ENCODE peak calls at places on chromosomes 11 and 22, in six cellular contexts. G is cardiac muscle cell, Q is fibroblast of villous mesenchyme, L is neural progenitor cell, H is astrocyte of the spinal cord, Y is kidney. B is an unnamed sample.

GRCh38 chr22:38267086-38267485 is 5.7 kb downstream of the TMEM184B start:
- DNase-seq in H (peak; percentile 45), G (peak; percentile 71), Q (peak; percentile 74), Y (no peak), L (no peak), B (no peak)

GRCh38 chr11:27310710-27311109 is 52.3 kb downstream of the CCDC34 start:
- DNase-seq in H (peak; percentile 73), L (no peak), G (no peak), Y (no peak), Q (no peak), B (no peak)

GRCh38 chr22:38317995-38318715 is 922 bp upstream of the CSNK1E start:
- DNase-seq in G (peak; percentile 88), Q (peak; percentile 95), H (peak; percentile 94), Y (peak; percentile 87), L (peak; percentile 34), B (peak; percentile 91)

GRCh38 chr11:36258730-36259360 is 30.4 kb downstream of the COMMD9 start:
- DNase-seq in L (peak; percentile 84), Y (no peak), H (peak; percentile 68), G (peak; percentile 89), Q (peak; percentile 84), B (peak; percentile 81)

GRCh38 chr22:42419328-42419881 is 12.8 kb downstream of the NFAM1 start:
- DNase-seq in Y (peak; percentile 92), L (no peak), G (no peak), Q (no peak), H (no peak), B (no peak)

GRCh38 chr11:78188012-78188808 is at the start of gene KCTD21:
- DNase-seq in G (peak; percentile 98), H (peak; percentile 97), Y (peak; percentile 99), L (peak; percentile 99), Q (peak; percentile 97), B (peak; percentile 95)

GRCh38 chr22:19105867-19106802 is 16.1 kb downstream of the DGCR2 start:
- DNase-seq in Q (no peak), H (no peak), G (no peak), L (peak; percentile 47), Y (no peak), B (no peak)

GRCh38 chr11:17873571-17873970 is 139.0 kb downstream of the KCNC1 start:
- DNase-seq in Q (no peak), Y (no peak), H (no peak), G (no peak), L (peak; percentile 45), B (no peak)

GRCh38 chr11:102085864-102086551 is 24.2 kb upstream of the YAP1 start:
- DNase-seq in Y (no peak), L (no peak), Q (peak; percentile 18), G (no peak), H (peak; percentile 38), B (no peak)

GRCh38 chr11:24588075-24588474 is 91.2 kb downstream of the LUZP2 start:
- DNase-seq in L (no peak), G (peak; percentile 17), H (peak; percentile 71), Q (no peak), Y (no peak), B (no peak)

GRCh38 chr11:48307760-48308386 is 1.9 kb downstream of the OR4S1 start:
- DNase-seq in G (peak; percentile 49), Q (peak; percentile 34), H (peak; percentile 7), Y (no peak), L (peak; percentile 39), B (peak; percentile 54)

GRCh38 chr11:120516461-120517389 is 5.2 kb downstream of the GRIK4 start:
- DNase-seq in Q (no peak), L (peak; percentile 36), H (no peak), Y (no peak), G (no peak), B (no peak)

GRCh38 chr22:35140879-35141745 is 75.2 kb downstream of the ISX start:
- DNase-seq in H (no peak), G (no peak), Q (no peak), Y (no peak), L (peak; percentile 67), B (no peak)

GRCh38 chr11:118295834-118296454 is 8.6 kb upstream of the CD3E start:
- DNase-seq in Y (no peak), G (peak; percentile 41), H (peak; percentile 6), L (peak; percentile 40), Q (peak; percentile 27), B (peak; percentile 12)

GRCh38 chr22:38718414-38718813 is 12.7 kb downstream of the GTPBP1 start:
- DNase-seq in Q (peak; percentile 83), Y (peak; percentile 85), H (peak; percentile 65), L (peak; percentile 41), G (peak; percentile 80), B (peak; percentile 78)

GRCh38 chr11:41245184-41245583 is 214.3 kb downstream of the LRRC4C start:
- DNase-seq in Y (peak; percentile 46), G (no peak), Q (no peak), H (no peak), L (no peak), B (no peak)

GRCh38 chr22:39773976-39774539 is 119.5 kb downstream of the ENTHD1 start:
- DNase-seq in H (no peak), Q (peak; percentile 16), L (no peak), Y (no peak), G (peak; percentile 1), B (no peak)

GRCh38 chr11:12838463-12839120 is 164.4 kb downstream of the TEAD1 start:
- DNase-seq in H (no peak), Q (peak; percentile 91), L (no peak), Y (no peak), G (peak; percentile 61), B (peak; percentile 90)

GRCh38 chr22:17369553-17370035 is 334 bp downstream of the CECR2 start:
- DNase-seq in Q (no peak), L (peak; percentile 88), G (peak; percentile 60), Y (peak; percentile 74), H (no peak), B (no peak)

GRCh38 chr22:17370766-17371181 is 1.5 kb downstream of the CECR2 start:
- DNase-seq in Q (no peak), H (no peak), L (no peak), G (no peak), Y (no peak), B (no peak)

GRCh38 chr22:17370036-17370765 is 941 bp downstream of the CECR2 start:
- DNase-seq in Y (peak; percentile 76), L (peak; percentile 76), Q (no peak), G (peak; percentile 20), H (no peak), B (no peak)

GRCh38 chr22:17373839-17374238 is 4.6 kb downstream of the CECR2 start:
- DNase-seq in Y (no peak), G (no peak), H (no peak), Q (no peak), L (no peak), B (no peak)

DNA sequence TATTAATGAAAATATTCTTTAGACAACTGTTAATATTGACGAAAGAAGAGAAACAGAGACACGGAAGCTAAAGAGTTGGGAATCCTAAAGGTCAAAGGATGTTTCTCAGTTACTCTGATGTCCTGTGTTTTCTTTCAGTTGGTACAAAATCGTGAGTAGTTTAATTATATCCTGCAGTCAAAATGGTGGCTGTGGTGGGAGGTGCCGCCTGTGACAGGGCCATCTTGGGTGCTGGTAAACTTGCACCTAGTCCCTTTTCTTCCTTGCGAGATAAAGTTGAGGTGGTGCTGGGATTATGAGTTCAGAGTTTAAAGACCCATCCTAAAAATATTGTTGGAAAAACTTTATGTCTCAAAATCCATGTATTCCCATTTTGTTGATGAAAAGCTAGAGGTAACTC is 2.2 kb downstream of the CECR2 start:
- DNase-seq in H (no peak), Q (no peak), Y (no peak), G (no peak), L (no peak), B (no peak)
- H3K4me3 ChIP-seq in H (no peak overlapping the region), Q (no peak overlapping the region), Y (peak overlapping the region; percentile 65), G (peak overlapping the region; percentile 74), L (peak overlapping the region; percentile 100), B (no peak overlapping the region)

DNA sequence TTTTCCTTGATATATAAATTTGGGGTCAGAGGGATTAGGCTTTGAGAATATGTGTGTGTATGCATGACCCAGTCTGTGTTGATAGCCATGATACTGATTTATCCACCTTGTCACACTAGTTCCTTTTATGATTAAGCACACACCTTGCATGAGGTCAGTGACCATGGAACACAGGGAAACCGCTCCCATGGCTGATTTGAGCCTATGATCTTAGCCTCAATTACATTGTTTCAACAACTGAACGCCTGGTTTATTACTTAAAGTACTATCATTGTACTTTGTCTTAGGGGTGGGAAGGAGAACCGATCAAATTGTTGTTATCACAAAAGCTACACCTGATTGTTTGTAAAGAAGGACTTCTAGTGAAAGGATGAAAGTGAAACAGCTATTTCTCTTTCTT is 70.7 kb downstream of the ARFGAP2 start:
- DNase-seq in Q (no peak), L (no peak), Y (no peak), H (no peak), G (no peak), B (no peak)
- TF ChIP-seq CTCF in Q (no peak), L (no peak), Y (no peak), H (no peak), G (no peak), B (no peak)

DNA sequence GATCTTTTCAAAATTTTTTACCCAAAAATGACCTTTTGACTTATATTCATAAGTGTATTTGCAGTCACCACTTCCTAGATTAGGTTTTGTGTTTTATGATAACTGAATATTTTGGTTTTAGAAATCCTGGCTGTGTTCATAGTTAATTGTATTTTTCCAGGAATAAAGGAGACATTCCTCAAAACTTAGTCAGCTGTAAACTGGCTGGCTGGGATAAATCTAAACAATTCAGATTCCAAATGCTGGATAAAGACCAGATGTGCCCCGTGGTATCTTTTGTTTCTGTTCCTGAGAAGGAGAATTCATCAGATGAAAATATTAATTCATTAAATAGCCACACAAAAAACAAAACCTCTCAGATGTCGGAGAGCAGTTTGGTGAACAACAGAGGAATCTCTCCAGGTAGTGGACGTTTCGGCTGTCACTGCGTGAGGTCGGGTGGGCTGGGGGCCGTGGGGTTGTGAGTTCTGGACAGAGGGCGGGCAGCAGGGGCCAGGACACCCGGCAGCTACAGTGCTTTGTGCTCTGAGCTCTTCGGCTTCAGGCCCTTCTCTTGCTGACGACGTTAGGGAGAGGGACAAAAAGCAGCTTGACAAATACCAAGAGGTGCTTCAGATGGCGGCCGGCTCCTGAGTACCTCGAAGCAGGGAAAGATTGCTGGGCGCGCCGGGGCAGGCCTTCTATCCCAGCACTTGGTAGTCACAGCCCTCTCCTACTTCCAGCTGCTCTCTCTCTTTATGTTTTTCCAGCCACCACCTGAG is 24.6 kb downstream of the MOV10L1 start:
- DNase-seq in Y (no peak), G (peak; percentile 88), Q (peak; percentile 95), L (peak; percentile 21), H (peak; percentile 75), B (peak; percentile 80)
- H3K4me3 ChIP-seq in Y (no peak overlapping the region), G (no peak overlapping the region), Q (peak overlapping the region; percentile 58), L (no peak overlapping the region), H (peak overlapping the region; percentile 1), B (peak overlapping the region; percentile 47)

DNA sequence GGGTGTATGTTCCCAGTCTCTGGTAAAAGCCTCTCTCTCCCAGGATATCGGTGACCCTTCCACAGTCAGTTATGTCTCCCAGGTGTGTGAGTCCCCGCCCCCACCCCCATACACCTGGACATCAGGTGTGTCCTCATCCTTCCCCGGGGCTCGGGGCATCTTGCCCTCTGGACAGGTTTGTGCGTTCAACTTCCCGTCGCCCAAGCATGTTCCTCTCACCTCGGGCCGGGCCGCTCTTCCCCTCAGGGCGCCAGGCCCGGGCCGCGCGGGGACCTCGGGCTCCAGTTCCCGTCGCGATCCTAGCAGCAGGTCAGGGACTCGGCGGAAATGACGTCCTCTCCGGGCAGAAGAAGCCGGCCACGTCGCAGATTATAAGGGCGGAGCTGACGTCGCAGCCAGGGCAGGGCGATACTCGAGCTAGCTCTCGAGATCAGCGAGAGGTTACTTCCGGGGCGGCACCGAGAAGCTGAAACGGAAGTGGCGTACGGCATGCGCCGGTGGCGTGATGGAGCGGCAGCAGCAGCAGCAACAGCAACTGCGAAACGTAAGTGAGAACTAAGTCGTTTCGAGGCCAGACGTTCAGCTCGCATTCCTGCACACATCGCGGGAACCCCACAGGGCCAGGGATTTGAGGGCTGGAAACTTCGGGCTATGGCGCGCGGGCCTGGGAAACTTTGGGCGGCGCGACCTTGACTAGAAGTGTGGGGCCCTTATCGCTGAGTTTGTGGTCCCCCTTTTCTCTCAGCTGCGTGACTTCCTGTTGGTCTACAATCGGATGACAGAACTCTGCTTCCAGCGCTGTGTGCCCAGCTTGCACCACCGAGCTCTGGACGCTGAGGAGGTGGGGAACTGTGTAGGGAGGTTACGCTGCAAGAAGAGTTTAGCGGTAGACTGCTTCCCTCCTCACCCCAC is at the start of the genes ARFIP2 and TIMM10B:
- DNase-seq in L (peak; percentile 98), Q (peak; percentile 99), H (peak; percentile 98), Y (peak; percentile 100), G (peak; percentile 98), B (peak; percentile 97)
- TF ChIP-seq CTCF in L (no peak), Q (no peak), H (no peak), Y (no peak), G (no peak), B (no peak)

B was measured in AG10803.